ENCODE peak calls at places on chromosome 21, in seven cellular contexts. A is Ammon's horn; Z is hippocampal formation; D is Calu3; M is fibroblast of pulmonary artery; I is K562; L is activated CD4-positive, alpha-beta T cell treated with anti-CD3 and anti-CD28 coated beads for 24 hours. U is an unnamed sample.

GRCh38 chr21:16194851-16195251 is 465.1 kb downstream of the USP25 start:
- DNase-seq in A (peak; percentile 65), M (peak; percentile 55), I (no peak), Z (peak; percentile 60), L (no peak), D (no peak), U (no peak)

GRCh38 chr21:34582506-34583150 is 32.3 kb downstream of the RCAN1 start:
- DNase-seq in M (peak; percentile 62), I (peak; percentile 38), A (peak; percentile 47), D (peak; percentile 34), L (no peak), Z (no peak), U (peak; percentile 29)

GRCh38 chr21:35995522-35996088 is 64.7 kb downstream of the SETD4 start:
- DNase-seq in M (no peak), Z (no peak), I (no peak), L (no peak), D (no peak), A (no peak), U (no peak)

GRCh38 chr21:15289896-15290841 is 225.4 kb upstream of the NRIP1 start:
- DNase-seq in Z (no peak), I (peak; percentile 52), L (no peak), D (peak; percentile 73), M (no peak), A (no peak), U (no peak)

GRCh38 chr21:36640260-36641244 is 58.4 kb upstream of the SIM2 start:
- DNase-seq in L (no peak), M (no peak), D (no peak), Z (no peak), I (no peak), A (no peak), U (no peak)

GRCh38 chr21:43644609-43645008 is 14.7 kb downstream of the HSF2BP start:
- DNase-seq in I (no peak), M (peak; percentile 74), L (no peak), D (no peak), A (peak; percentile 82), Z (peak; percentile 12), U (no peak)

GRCh38 chr21:33212159-33212851 is 17.4 kb upstream of the IFNAR2 start:
- DNase-seq in D (no peak), Z (no peak), A (no peak), I (peak; percentile 43), L (no peak), M (peak; percentile 61), U (no peak)

GRCh38 chr21:28705616-28706015 is 287.1 kb downstream of the LTN1 start:
- DNase-seq in D (no peak), Z (no peak), M (peak; percentile 54), A (no peak), L (no peak), I (no peak), U (no peak)

GRCh38 chr21:36859744-36860501 is 106.5 kb downstream of the HLCS start:
- DNase-seq in L (no peak), I (peak; percentile 96), M (peak; percentile 54), D (peak; percentile 84), A (no peak), Z (no peak), U (no peak)

GRCh38 chr21:27248791-27249190 is 281.9 kb upstream of the ADAMTS5 start:
- DNase-seq in D (no peak), Z (no peak), M (no peak), A (no peak), I (no peak), L (no peak), U (no peak)

GRCh38 chr21:35559128-35559831 is 501.0 kb downstream of the SETD4 start:
- DNase-seq in I (peak; percentile 19), A (no peak), L (no peak), Z (no peak), M (peak; percentile 94), D (no peak), U (no peak)

GRCh38 chr21:43027846-43028731 is 47.5 kb downstream of the CBS start:
- DNase-seq in D (no peak), L (no peak), Z (no peak), A (no peak), M (no peak), I (no peak), U (no peak)

GRCh38 chr21:44349416-44349846 is 4.0 kb upstream of the TRPM2 start:
- DNase-seq in M (no peak), D (no peak), L (no peak), A (no peak), Z (no peak), I (no peak), U (no peak)

GRCh38 chr21:17340081-17340480 is 172.8 kb upstream of the CXADR start:
- DNase-seq in A (no peak), M (no peak), D (no peak), I (no peak), Z (no peak), L (no peak), U (no peak)

GRCh38 chr21:30579351-30579750 is 10.8 kb downstream of the KRTAP22-2 start:
- DNase-seq in I (no peak), Z (no peak), A (no peak), D (no peak), M (no peak), L (no peak), U (peak; percentile 87)

GRCh38 chr21:43917515-43918384 is 52.7 kb downstream of the AGPAT3 start:
- DNase-seq in A (no peak), D (peak; percentile 4), M (no peak), Z (no peak), L (no peak), I (peak; percentile 53), U (no peak)

GRCh38 chr21:39863111-39863510 is 4.1 kb upstream of the PCP4 start:
- DNase-seq in A (no peak), Z (no peak), L (no peak), I (no peak), M (no peak), D (peak; percentile 70), U (no peak)

GRCh38 chr21:15804247-15804985 is 74.6 kb downstream of the USP25 start:
- DNase-seq in I (no peak), M (no peak), D (no peak), Z (peak; percentile 88), A (peak; percentile 88), L (no peak), U (peak; percentile 20)

GRCh38 chr21:15278851-15279250 is 214.1 kb upstream of the NRIP1 start:
- DNase-seq in D (no peak), A (no peak), L (no peak), I (no peak), Z (no peak), M (no peak), U (no peak)

GRCh38 chr21:45284456-45284741 is 3.3 kb downstream of the POFUT2 start:
- DNase-seq in D (no peak), I (no peak), Z (no peak), L (no peak), M (no peak), A (no peak), U (no peak)

GRCh38 chr21:36980280-36981048 is 14.0 kb upstream of the HLCS start:
- DNase-seq in A (no peak), L (no peak), D (peak; percentile 31), M (no peak), Z (no peak), I (no peak), U (peak; percentile 48)

GRCh38 chr21:41642399-41642798 is 124.5 kb downstream of the RIPK4 start:
- DNase-seq in I (no peak), M (peak; percentile 51), D (no peak), A (no peak), Z (no peak), L (no peak), U (no peak)

GRCh38 chr21:33801424-33802405 is 113.9 kb downstream of the ATP5PO start:
- DNase-seq in D (peak; percentile 54), L (no peak), I (no peak), M (peak; percentile 11), A (no peak), Z (no peak), U (no peak)

GRCh38 chr21:45768741-45769049 is 125.2 kb downstream of the PCBP3 start:
- DNase-seq in I (no peak), A (no peak), L (no peak), M (no peak), D (no peak), Z (no peak), U (no peak)

GRCh38 chr21:17526771-17527170 is 13.9 kb downstream of the CXADR start:
- DNase-seq in Z (no peak), A (no peak), D (no peak), L (no peak), I (no peak), M (peak; percentile 28), U (no peak)

GRCh38 chr21:42644223-42645208 is 8.9 kb upstream of the PDE9A start:
- DNase-seq in M (no peak), Z (no peak), I (no peak), L (no peak), D (no peak), A (no peak), U (no peak)

GRCh38 chr21:41480086-41480690 is 27.8 kb downstream of the TMPRSS2 start:
- DNase-seq in D (no peak), L (no peak), A (no peak), Z (no peak), I (no peak), M (no peak), U (no peak)

GRCh38 chr21:34073032-34073748 is at the start of the genes MRPS6 and SLC5A3:
- DNase-seq in L (peak; percentile 56), Z (peak; percentile 55), A (peak; percentile 85), D (peak; percentile 81), M (peak; percentile 85), I (peak; percentile 91), U (peak; percentile 71)

GRCh38 chr21:18832950-18833349 is 429.4 kb upstream of the TMPRSS15 start:
- DNase-seq in L (no peak), A (no peak), D (peak; percentile 4), I (no peak), M (peak; percentile 62), Z (no peak), U (no peak)

GRCh38 chr21:18449586-18449985 is 46.0 kb upstream of the TMPRSS15 start:
- DNase-seq in M (no peak), D (no peak), L (no peak), Z (no peak), I (no peak), A (no peak), U (no peak)

GRCh38 chr21:33880626-33881025 is 35.0 kb downstream of the ATP5PO start:
- DNase-seq in Z (no peak), D (no peak), L (no peak), A (no peak), M (no peak), I (no peak), U (no peak)

GRCh38 chr21:45640001-45640887 is 3.3 kb upstream of the PCBP3 start:
- DNase-seq in I (no peak), M (no peak), L (no peak), A (no peak), Z (no peak), D (no peak), U (peak; percentile 39)

GRCh38 chr21:43777953-43778352 is 1.8 kb upstream of the CSTB start:
- DNase-seq in L (no peak), M (no peak), D (no peak), Z (no peak), I (no peak), A (no peak), U (no peak)

GRCh38 chr21:15894596-15894995 is 164.8 kb downstream of the USP25 start:
- DNase-seq in D (no peak), I (no peak), Z (peak; percentile 50), L (no peak), M (peak; percentile 51), A (no peak), U (peak; percentile 16)

GRCh38 chr21:45592208-45592619 is 50.0 kb upstream of the SLC19A1 start:
- DNase-seq in I (peak; percentile 64), D (no peak), A (no peak), M (no peak), Z (no peak), L (peak; percentile 61), U (peak; percentile 58)

GRCh38 chr21:32682696-32683474 is 44.9 kb downstream of the SYNJ1 start:
- DNase-seq in L (no peak), M (no peak), D (no peak), I (no peak), Z (no peak), A (no peak), U (no peak)

GRCh38 chr21:44813727-44814126 is 4.1 kb downstream of the SUMO3 start:
- DNase-seq in L (no peak), I (no peak), Z (no peak), M (no peak), A (no peak), D (no peak), U (no peak)

GRCh38 chr21:45004059-45004422 is 64.2 kb downstream of the SLX9 start:
- DNase-seq in M (no peak), I (no peak), L (no peak), A (no peak), Z (no peak), D (no peak), U (no peak)